ENCODE peak calls at places on chromosome 4, in four cellular contexts. L, G, A and Y are unnamed samples.
A peak's percentile ranks its signal among the peaks of the same experiment; 100 is the strongest.

GRCh38 chr4:101718810-101719209 is 71.7 kb upstream of the BANK1 start:
- DNase-seq in L (no peak), G (no peak), A (no peak), Y (no peak)

GRCh38 chr4:147327322-147327721 is 153.6 kb upstream of the EDNRA start:
- DNase-seq in L (no peak), G (no peak), A (no peak), Y (no peak)

GRCh38 chr4:21765810-21766407 is 182.7 kb downstream of the KCNIP4 start:
- DNase-seq in L (peak; percentile 30), G (peak; percentile 64), A (peak; percentile 43), Y (no peak)

GRCh38 chr4:158722291-158722916 is 792 bp downstream of the PPID start:
- DNase-seq in L (no peak), G (peak; percentile 37), A (peak; percentile 21), Y (no peak)

GRCh38 chr4:142331646-142332045 is 514.5 kb downstream of the INPP4B start:
- DNase-seq in L (no peak), G (no peak), A (no peak), Y (no peak)

GRCh38 chr4:3873446-3874415 is 107.5 kb downstream of the ADRA2C start:
- DNase-seq in L (no peak), G (no peak), A (no peak), Y (no peak)

GRCh38 chr4:7089211-7089964 is 21.5 kb upstream of the GRPEL1 start:
- DNase-seq in L (no peak), G (no peak), A (no peak), Y (no peak)

GRCh38 chr4:183797445-183798248 is 107.5 kb upstream of the STOX2 start:
- DNase-seq in L (peak; percentile 54), G (peak; percentile 10), A (peak; percentile 41), Y (no peak)

GRCh38 chr4:106473515-106473914 is 104.9 kb upstream of the GIMD1 start:
- DNase-seq in L (no peak), G (peak; percentile 3), A (no peak), Y (no peak)

GRCh38 chr4:25676221-25676620 is 20.6 kb downstream of the SLC34A2 start:
- DNase-seq in L (no peak), G (no peak), A (no peak), Y (no peak)

GRCh38 chr4:151420408-151420807 is 11.4 kb downstream of the FHIP1A start:
- DNase-seq in L (no peak), G (no peak), A (no peak), Y (no peak)

GRCh38 chr4:130563185-130563890 is 1467.4 kb downstream of the C4orf33 start:
- DNase-seq in L (peak; percentile 23), G (peak; percentile 85), A (no peak), Y (no peak)

GRCh38 chr4:156958276-156959074 is 13.1 kb downstream of the PDGFC start:
- DNase-seq in L (no peak), G (no peak), A (no peak), Y (no peak)

GRCh38 chr4:108155373-108155772 is 13.4 kb downstream of the LEF1 start:
- DNase-seq in L (no peak), G (peak; percentile 35), A (peak; percentile 55), Y (no peak)

GRCh38 chr4:154465085-154465484 is 26.5 kb downstream of the DCHS2 start:
- DNase-seq in L (no peak), G (no peak), A (no peak), Y (no peak)

GRCh38 chr4:3316146-3316545 is 23.3 kb downstream of the RGS12 start:
- DNase-seq in L (no peak), G (no peak), A (no peak), Y (peak; percentile 68)

GRCh38 chr4:108152980-108153379 is 15.8 kb downstream of the LEF1 start:
- DNase-seq in L (no peak), G (no peak), A (no peak), Y (no peak)

GRCh38 chr4:8703401-8703696 is 110.8 kb downstream of the CPZ start:
- DNase-seq in L (no peak), G (no peak), A (no peak), Y (peak; percentile 47)

GRCh38 chr4:177696438-177696966 is 254.3 kb upstream of the AGA start:
- DNase-seq in L (no peak), G (peak; percentile 2), A (no peak), Y (no peak)

GRCh38 chr4:119549639-119550038 is 79.0 kb downstream of the PDE5A start:
- DNase-seq in L (no peak), G (no peak), A (no peak), Y (no peak)

GRCh38 chr4:36414248-36414647 is 132.8 kb downstream of the DTHD1 start:
- DNase-seq in L (no peak), G (peak; percentile 19), A (no peak), Y (no peak)

GRCh38 chr4:19512086-19512485 is 739.6 kb upstream of the SLIT2 start:
- DNase-seq in L (no peak), G (no peak), A (no peak), Y (no peak)

GRCh38 chr4:184475096-184475461 is 729 bp upstream of the IRF2 start:
- DNase-seq in L (no peak), G (peak; percentile 59), A (peak; percentile 66), Y (no peak)

GRCh38 chr4:80270321-80270720 is 3.9 kb downstream of the FGF5 start:
- DNase-seq in L (no peak), G (no peak), A (no peak), Y (no peak)

GRCh38 chr4:1614854-1615595 is 69.1 kb downstream of the FAM53A start:
- DNase-seq in L (no peak), G (no peak), A (peak; percentile 43), Y (no peak)

GRCh38 chr4:68366600-68366999 is 16.7 kb upstream of the YTHDC1 start:
- DNase-seq in L (no peak), G (no peak), A (no peak), Y (no peak)

GRCh38 chr4:40622913-40623312 is 6.8 kb downstream of the RBM47 start:
- DNase-seq in L (no peak), G (no peak), A (no peak), Y (no peak)

GRCh38 chr4:23877758-23878229 is 12.1 kb downstream of the PPARGC1A start:
- DNase-seq in L (no peak), G (peak; percentile 25), A (no peak), Y (no peak)

GRCh38 chr4:14465498-14465897 is 536.8 kb upstream of the CPEB2 start:
- DNase-seq in L (no peak), G (no peak), A (no peak), Y (no peak)

GRCh38 chr4:126267689-126268088 is 952.9 kb downstream of the FAT4 start:
- DNase-seq in L (no peak), G (peak; percentile 4), A (no peak), Y (no peak)

GRCh38 chr4:87068591-87069021 is 133.8 kb downstream of the AFF1 start:
- DNase-seq in L (no peak), G (no peak), A (no peak), Y (no peak)

GRCh38 chr4:6560416-6561172 is 14.4 kb upstream of the MAN2B2 start:
- DNase-seq in L (no peak), G (peak; percentile 65), A (no peak), Y (no peak)

GRCh38 chr4:169283114-169283509 is 12.4 kb upstream of the SH3RF1 start:
- DNase-seq in L (no peak), G (peak; percentile 95), A (no peak), Y (no peak)

GRCh38 chr4:2937986-2938385 is 25.2 kb downstream of the NOP14 start:
- DNase-seq in L (no peak), G (no peak), A (no peak), Y (no peak)

GRCh38 chr4:13938299-13938698 is 310.8 kb upstream of the BOD1L1 start:
- DNase-seq in L (no peak), G (no peak), A (no peak), Y (no peak)

GRCh38 chr4:47786958-47787370 is 50.9 kb downstream of the CORIN start:
- DNase-seq in L (no peak), G (no peak), A (no peak), Y (no peak)

GRCh38 chr4:15469402-15470148 is at the start of gene CC2D2A:
- DNase-seq in L (no peak), G (peak; percentile 64), A (no peak), Y (no peak)